ENCODE peak calls at places on chromosomes 16 and 17, in ten cellular contexts. One of them, this sample, is unnamed.

GRCh38 chr16:31108794-31109558 is 790 bp downstream of the BCKDK start:
- DNase-seq in lower leg skin: no peak
- DNase-seq in GM12865: no peak
- DNase-seq in NCI-H1417: no peak
- DNase-seq in neural crest cell: no peak
- DNase-seq in Right ventricle myocardium superior: peak; percentile 45
- DNase-seq in NCI-H1105 treated with DMSO at 0.1 percent for 48 hours: no peak
- DNase-seq in sigmoid colon: no peak
- DNase-seq in anterior cingulate cortex: no peak
- DNase-seq in stimulated activated CD4-positive, alpha-beta T cell treated with anti-CD3 and anti-CD28 coated beads, Interleukin-12 subunit alpha, Interleukin-12 subunit beta, amount 100 ng/mL, for 24 hours: no peak
- DNase-seq in this sample: no peak

GRCh38 chr16:52676951-52677350 is 130.0 kb upstream of the TOX3 start:
- DNase-seq in lower leg skin: no peak
- DNase-seq in GM12865: no peak
- DNase-seq in NCI-H1417: no peak
- DNase-seq in neural crest cell: no peak
- DNase-seq in Right ventricle myocardium superior: no peak
- DNase-seq in NCI-H1105 treated with DMSO at 0.1 percent for 48 hours: no peak
- DNase-seq in sigmoid colon: no peak
- DNase-seq in anterior cingulate cortex: no peak
- DNase-seq in stimulated activated CD4-positive, alpha-beta T cell treated with anti-CD3 and anti-CD28 coated beads, Interleukin-12 subunit alpha, Interleukin-12 subunit beta, amount 100 ng/mL, for 24 hours: no peak
- DNase-seq in this sample: no peak

GRCh38 chr17:27776882-27777624 is 23.3 kb downstream of the NOS2 start:
- DNase-seq in lower leg skin: no peak
- DNase-seq in GM12865: no peak
- DNase-seq in NCI-H1417: no peak
- DNase-seq in neural crest cell: no peak
- DNase-seq in Right ventricle myocardium superior: no peak
- DNase-seq in NCI-H1105 treated with DMSO at 0.1 percent for 48 hours: no peak
- DNase-seq in sigmoid colon: no peak
- DNase-seq in anterior cingulate cortex: no peak
- DNase-seq in stimulated activated CD4-positive, alpha-beta T cell treated with anti-CD3 and anti-CD28 coated beads, Interleukin-12 subunit alpha, Interleukin-12 subunit beta, amount 100 ng/mL, for 24 hours: no peak
- DNase-seq in this sample: no peak

GRCh38 chr17:49439673-49440571 is 25.2 kb upstream of the PHB1 start:
- DNase-seq in lower leg skin: no peak
- DNase-seq in GM12865: no peak
- DNase-seq in NCI-H1417: no peak
- DNase-seq in neural crest cell: no peak
- DNase-seq in Right ventricle myocardium superior: no peak
- DNase-seq in NCI-H1105 treated with DMSO at 0.1 percent for 48 hours: peak; percentile 31
- DNase-seq in sigmoid colon: no peak
- DNase-seq in anterior cingulate cortex: no peak
- DNase-seq in stimulated activated CD4-positive, alpha-beta T cell treated with anti-CD3 and anti-CD28 coated beads, Interleukin-12 subunit alpha, Interleukin-12 subunit beta, amount 100 ng/mL, for 24 hours: no peak
- DNase-seq in this sample: no peak

GRCh38 chr16:78437352-78437968 is 338.0 kb downstream of the WWOX start:
- DNase-seq in lower leg skin: no peak
- DNase-seq in GM12865: peak; percentile 17
- DNase-seq in NCI-H1417: no peak
- DNase-seq in neural crest cell: peak; percentile 45
- DNase-seq in Right ventricle myocardium superior: no peak
- DNase-seq in NCI-H1105 treated with DMSO at 0.1 percent for 48 hours: peak; percentile 24
- DNase-seq in sigmoid colon: no peak
- DNase-seq in anterior cingulate cortex: peak; percentile 24
- DNase-seq in stimulated activated CD4-positive, alpha-beta T cell treated with anti-CD3 and anti-CD28 coated beads, Interleukin-12 subunit alpha, Interleukin-12 subunit beta, amount 100 ng/mL, for 24 hours: peak; percentile 17
- DNase-seq in this sample: peak; percentile 52

GRCh38 chr16:86888240-86889044 is 310.1 kb downstream of the FOXL1 start:
- DNase-seq in lower leg skin: no peak
- DNase-seq in GM12865: no peak
- DNase-seq in NCI-H1417: no peak
- DNase-seq in neural crest cell: no peak
- DNase-seq in Right ventricle myocardium superior: no peak
- DNase-seq in NCI-H1105 treated with DMSO at 0.1 percent for 48 hours: no peak
- DNase-seq in sigmoid colon: no peak
- DNase-seq in anterior cingulate cortex: no peak
- DNase-seq in stimulated activated CD4-positive, alpha-beta T cell treated with anti-CD3 and anti-CD28 coated beads, Interleukin-12 subunit alpha, Interleukin-12 subunit beta, amount 100 ng/mL, for 24 hours: no peak
- DNase-seq in this sample: no peak

GRCh38 chr16:71626018-71626857 is at the start of gene MARVELD3:
- DNase-seq in lower leg skin: peak; percentile 58
- DNase-seq in GM12865: no peak
- DNase-seq in NCI-H1417: peak; percentile 70
- DNase-seq in neural crest cell: no peak
- DNase-seq in Right ventricle myocardium superior: peak; percentile 46
- DNase-seq in NCI-H1105 treated with DMSO at 0.1 percent for 48 hours: peak; percentile 70
- DNase-seq in sigmoid colon: no peak
- DNase-seq in anterior cingulate cortex: no peak
- DNase-seq in stimulated activated CD4-positive, alpha-beta T cell treated with anti-CD3 and anti-CD28 coated beads, Interleukin-12 subunit alpha, Interleukin-12 subunit beta, amount 100 ng/mL, for 24 hours: no peak
- DNase-seq in this sample: peak; percentile 56

GRCh38 chr17:77429735-77429984 is 288.9 kb downstream of the SEC14L1 start:
- DNase-seq in lower leg skin: no peak
- DNase-seq in GM12865: no peak
- DNase-seq in NCI-H1417: no peak
- DNase-seq in neural crest cell: no peak
- DNase-seq in Right ventricle myocardium superior: no peak
- DNase-seq in NCI-H1105 treated with DMSO at 0.1 percent for 48 hours: no peak
- DNase-seq in sigmoid colon: no peak
- DNase-seq in anterior cingulate cortex: no peak
- DNase-seq in stimulated activated CD4-positive, alpha-beta T cell treated with anti-CD3 and anti-CD28 coated beads, Interleukin-12 subunit alpha, Interleukin-12 subunit beta, amount 100 ng/mL, for 24 hours: no peak
- DNase-seq in this sample: no peak

GRCh38 chr17:72249441-72249840 is 128.6 kb downstream of the SOX9 start:
- DNase-seq in lower leg skin: no peak
- DNase-seq in GM12865: no peak
- DNase-seq in NCI-H1417: no peak
- DNase-seq in neural crest cell: no peak
- DNase-seq in Right ventricle myocardium superior: no peak
- DNase-seq in NCI-H1105 treated with DMSO at 0.1 percent for 48 hours: no peak
- DNase-seq in sigmoid colon: no peak
- DNase-seq in anterior cingulate cortex: no peak
- DNase-seq in stimulated activated CD4-positive, alpha-beta T cell treated with anti-CD3 and anti-CD28 coated beads, Interleukin-12 subunit alpha, Interleukin-12 subunit beta, amount 100 ng/mL, for 24 hours: no peak
- DNase-seq in this sample: no peak

GRCh38 chr16:4096509-4096908 is 19.7 kb downstream of the ADCY9 start:
- DNase-seq in lower leg skin: no peak
- DNase-seq in GM12865: no peak
- DNase-seq in NCI-H1417: no peak
- DNase-seq in neural crest cell: no peak
- DNase-seq in Right ventricle myocardium superior: no peak
- DNase-seq in NCI-H1105 treated with DMSO at 0.1 percent for 48 hours: no peak
- DNase-seq in sigmoid colon: no peak
- DNase-seq in anterior cingulate cortex: no peak
- DNase-seq in stimulated activated CD4-positive, alpha-beta T cell treated with anti-CD3 and anti-CD28 coated beads, Interleukin-12 subunit alpha, Interleukin-12 subunit beta, amount 100 ng/mL, for 24 hours: no peak
- DNase-seq in this sample: no peak

GRCh38 chr16:68406458-68407041 is 41.8 kb downstream of the SMPD3 start:
- DNase-seq in lower leg skin: no peak
- DNase-seq in GM12865: no peak
- DNase-seq in NCI-H1417: peak; percentile 75
- DNase-seq in neural crest cell: no peak
- DNase-seq in Right ventricle myocardium superior: no peak
- DNase-seq in NCI-H1105 treated with DMSO at 0.1 percent for 48 hours: peak; percentile 31
- DNase-seq in sigmoid colon: no peak
- DNase-seq in anterior cingulate cortex: peak; percentile 28
- DNase-seq in stimulated activated CD4-positive, alpha-beta T cell treated with anti-CD3 and anti-CD28 coated beads, Interleukin-12 subunit alpha, Interleukin-12 subunit beta, amount 100 ng/mL, for 24 hours: no peak
- DNase-seq in this sample: peak; percentile 91

GRCh38 chr16:75238132-75238852 is 13.1 kb downstream of the BCAR1 start:
- DNase-seq in lower leg skin: no peak
- DNase-seq in GM12865: no peak
- DNase-seq in NCI-H1417: no peak
- DNase-seq in neural crest cell: peak; percentile 51
- DNase-seq in Right ventricle myocardium superior: peak; percentile 86
- DNase-seq in NCI-H1105 treated with DMSO at 0.1 percent for 48 hours: no peak
- DNase-seq in sigmoid colon: peak; percentile 96
- DNase-seq in anterior cingulate cortex: peak; percentile 75
- DNase-seq in stimulated activated CD4-positive, alpha-beta T cell treated with anti-CD3 and anti-CD28 coated beads, Interleukin-12 subunit alpha, Interleukin-12 subunit beta, amount 100 ng/mL, for 24 hours: no peak
- DNase-seq in this sample: no peak

GRCh38 chr17:33260638-33261037 is 32.5 kb downstream of the ASIC2 start:
- DNase-seq in lower leg skin: no peak
- DNase-seq in GM12865: no peak
- DNase-seq in NCI-H1417: no peak
- DNase-seq in neural crest cell: no peak
- DNase-seq in Right ventricle myocardium superior: no peak
- DNase-seq in NCI-H1105 treated with DMSO at 0.1 percent for 48 hours: no peak
- DNase-seq in sigmoid colon: no peak
- DNase-seq in anterior cingulate cortex: no peak
- DNase-seq in stimulated activated CD4-positive, alpha-beta T cell treated with anti-CD3 and anti-CD28 coated beads, Interleukin-12 subunit alpha, Interleukin-12 subunit beta, amount 100 ng/mL, for 24 hours: no peak
- DNase-seq in this sample: no peak

GRCh38 chr17:39110435-39111136 is 40.9 kb downstream of the PLXDC1 start:
- DNase-seq in lower leg skin: no peak
- DNase-seq in GM12865: no peak
- DNase-seq in NCI-H1417: peak; percentile 66
- DNase-seq in neural crest cell: no peak
- DNase-seq in Right ventricle myocardium superior: no peak
- DNase-seq in NCI-H1105 treated with DMSO at 0.1 percent for 48 hours: peak; percentile 7
- DNase-seq in sigmoid colon: no peak
- DNase-seq in anterior cingulate cortex: no peak
- DNase-seq in stimulated activated CD4-positive, alpha-beta T cell treated with anti-CD3 and anti-CD28 coated beads, Interleukin-12 subunit alpha, Interleukin-12 subunit beta, amount 100 ng/mL, for 24 hours: no peak
- DNase-seq in this sample: no peak

GRCh38 chr17:76240461-76241204 is at the start of gene RNF157:
- DNase-seq in lower leg skin: no peak
- DNase-seq in GM12865: peak; percentile 72
- DNase-seq in NCI-H1417: peak; percentile 69
- DNase-seq in neural crest cell: peak; percentile 66
- DNase-seq in Right ventricle myocardium superior: peak; percentile 82
- DNase-seq in NCI-H1105 treated with DMSO at 0.1 percent for 48 hours: peak; percentile 12
- DNase-seq in sigmoid colon: peak; percentile 80
- DNase-seq in anterior cingulate cortex: peak; percentile 73
- DNase-seq in stimulated activated CD4-positive, alpha-beta T cell treated with anti-CD3 and anti-CD28 coated beads, Interleukin-12 subunit alpha, Interleukin-12 subunit beta, amount 100 ng/mL, for 24 hours: peak; percentile 36
- DNase-seq in this sample: peak; percentile 68

GRCh38 chr16:57525761-57526160 is 10.6 kb downstream of the CCDC102A start:
- DNase-seq in lower leg skin: no peak
- DNase-seq in GM12865: no peak
- DNase-seq in NCI-H1417: no peak
- DNase-seq in neural crest cell: no peak
- DNase-seq in Right ventricle myocardium superior: peak; percentile 27
- DNase-seq in NCI-H1105 treated with DMSO at 0.1 percent for 48 hours: no peak
- DNase-seq in sigmoid colon: no peak
- DNase-seq in anterior cingulate cortex: no peak
- DNase-seq in stimulated activated CD4-positive, alpha-beta T cell treated with anti-CD3 and anti-CD28 coated beads, Interleukin-12 subunit alpha, Interleukin-12 subunit beta, amount 100 ng/mL, for 24 hours: no peak
- DNase-seq in this sample: no peak

GRCh38 chr17:1384881-1385280 is 15.1 kb downstream of the YWHAE start:
- DNase-seq in lower leg skin: no peak
- DNase-seq in GM12865: no peak
- DNase-seq in NCI-H1417: no peak
- DNase-seq in neural crest cell: no peak
- DNase-seq in Right ventricle myocardium superior: no peak
- DNase-seq in NCI-H1105 treated with DMSO at 0.1 percent for 48 hours: no peak
- DNase-seq in sigmoid colon: no peak
- DNase-seq in anterior cingulate cortex: no peak
- DNase-seq in stimulated activated CD4-positive, alpha-beta T cell treated with anti-CD3 and anti-CD28 coated beads, Interleukin-12 subunit alpha, Interleukin-12 subunit beta, amount 100 ng/mL, for 24 hours: no peak
- DNase-seq in this sample: no peak

GRCh38 chr16:59392911-59393310 is 658.8 kb upstream of the GOT2 start:
- DNase-seq in lower leg skin: no peak
- DNase-seq in GM12865: no peak
- DNase-seq in NCI-H1417: no peak
- DNase-seq in neural crest cell: no peak
- DNase-seq in Right ventricle myocardium superior: no peak
- DNase-seq in NCI-H1105 treated with DMSO at 0.1 percent for 48 hours: no peak
- DNase-seq in sigmoid colon: no peak
- DNase-seq in anterior cingulate cortex: no peak
- DNase-seq in stimulated activated CD4-positive, alpha-beta T cell treated with anti-CD3 and anti-CD28 coated beads, Interleukin-12 subunit alpha, Interleukin-12 subunit beta, amount 100 ng/mL, for 24 hours: no peak
- DNase-seq in this sample: no peak

GRCh38 chr17:76498886-76499667 is 2.1 kb downstream of the RHBDF2 start:
- DNase-seq in lower leg skin: no peak
- DNase-seq in GM12865: peak; percentile 89
- DNase-seq in NCI-H1417: no peak
- DNase-seq in neural crest cell: no peak
- DNase-seq in Right ventricle myocardium superior: no peak
- DNase-seq in NCI-H1105 treated with DMSO at 0.1 percent for 48 hours: no peak
- DNase-seq in sigmoid colon: no peak
- DNase-seq in anterior cingulate cortex: no peak
- DNase-seq in stimulated activated CD4-positive, alpha-beta T cell treated with anti-CD3 and anti-CD28 coated beads, Interleukin-12 subunit alpha, Interleukin-12 subunit beta, amount 100 ng/mL, for 24 hours: no peak
- DNase-seq in this sample: no peak

GRCh38 chr16:27890866-27891265 is 172.6 kb downstream of the GSG1L start:
- DNase-seq in lower leg skin: no peak
- DNase-seq in GM12865: no peak
- DNase-seq in NCI-H1417: no peak
- DNase-seq in neural crest cell: no peak
- DNase-seq in Right ventricle myocardium superior: no peak
- DNase-seq in NCI-H1105 treated with DMSO at 0.1 percent for 48 hours: no peak
- DNase-seq in sigmoid colon: no peak
- DNase-seq in anterior cingulate cortex: no peak
- DNase-seq in stimulated activated CD4-positive, alpha-beta T cell treated with anti-CD3 and anti-CD28 coated beads, Interleukin-12 subunit alpha, Interleukin-12 subunit beta, amount 100 ng/mL, for 24 hours: no peak
- DNase-seq in this sample: no peak

GRCh38 chr17:12765544-12765943 is 23.8 kb upstream of the ARHGAP44 start:
- DNase-seq in lower leg skin: no peak
- DNase-seq in GM12865: no peak
- DNase-seq in NCI-H1417: no peak
- DNase-seq in neural crest cell: no peak
- DNase-seq in Right ventricle myocardium superior: no peak
- DNase-seq in NCI-H1105 treated with DMSO at 0.1 percent for 48 hours: no peak
- DNase-seq in sigmoid colon: no peak
- DNase-seq in anterior cingulate cortex: peak; percentile 18
- DNase-seq in stimulated activated CD4-positive, alpha-beta T cell treated with anti-CD3 and anti-CD28 coated beads, Interleukin-12 subunit alpha, Interleukin-12 subunit beta, amount 100 ng/mL, for 24 hours: no peak
- DNase-seq in this sample: no peak

GRCh38 chr16:287981-288920 is 5.3 kb downstream of the PDIA2 start:
- DNase-seq in lower leg skin: no peak
- DNase-seq in GM12865: no peak
- DNase-seq in NCI-H1417: no peak
- DNase-seq in neural crest cell: no peak
- DNase-seq in Right ventricle myocardium superior: no peak
- DNase-seq in NCI-H1105 treated with DMSO at 0.1 percent for 48 hours: no peak
- DNase-seq in sigmoid colon: no peak
- DNase-seq in anterior cingulate cortex: no peak
- DNase-seq in stimulated activated CD4-positive, alpha-beta T cell treated with anti-CD3 and anti-CD28 coated beads, Interleukin-12 subunit alpha, Interleukin-12 subunit beta, amount 100 ng/mL, for 24 hours: no peak
- DNase-seq in this sample: no peak

GRCh38 chr16:84926462-84926861 is 84.9 kb downstream of the ZDHHC7 start:
- DNase-seq in lower leg skin: no peak
- DNase-seq in GM12865: no peak
- DNase-seq in NCI-H1417: no peak
- DNase-seq in neural crest cell: no peak
- DNase-seq in Right ventricle myocardium superior: no peak
- DNase-seq in NCI-H1105 treated with DMSO at 0.1 percent for 48 hours: no peak
- DNase-seq in sigmoid colon: no peak
- DNase-seq in anterior cingulate cortex: no peak
- DNase-seq in stimulated activated CD4-positive, alpha-beta T cell treated with anti-CD3 and anti-CD28 coated beads, Interleukin-12 subunit alpha, Interleukin-12 subunit beta, amount 100 ng/mL, for 24 hours: no peak
- DNase-seq in this sample: no peak

GRCh38 chr17:75845058-75845711 is 981 bp upstream of the UNC13D start:
- DNase-seq in lower leg skin: peak; percentile 83
- DNase-seq in GM12865: peak; percentile 96
- DNase-seq in NCI-H1417: no peak
- DNase-seq in neural crest cell: peak; percentile 66
- DNase-seq in Right ventricle myocardium superior: peak; percentile 89
- DNase-seq in NCI-H1105 treated with DMSO at 0.1 percent for 48 hours: peak; percentile 2
- DNase-seq in sigmoid colon: peak; percentile 90
- DNase-seq in anterior cingulate cortex: peak; percentile 62
- DNase-seq in stimulated activated CD4-positive, alpha-beta T cell treated with anti-CD3 and anti-CD28 coated beads, Interleukin-12 subunit alpha, Interleukin-12 subunit beta, amount 100 ng/mL, for 24 hours: peak; percentile 69
- DNase-seq in this sample: peak; percentile 86

GRCh38 chr16:17831330-17831729 is 360.6 kb upstream of the XYLT1 start:
- DNase-seq in lower leg skin: no peak
- DNase-seq in GM12865: no peak
- DNase-seq in NCI-H1417: no peak
- DNase-seq in neural crest cell: no peak
- DNase-seq in Right ventricle myocardium superior: no peak
- DNase-seq in NCI-H1105 treated with DMSO at 0.1 percent for 48 hours: no peak
- DNase-seq in sigmoid colon: no peak
- DNase-seq in anterior cingulate cortex: no peak
- DNase-seq in stimulated activated CD4-positive, alpha-beta T cell treated with anti-CD3 and anti-CD28 coated beads, Interleukin-12 subunit alpha, Interleukin-12 subunit beta, amount 100 ng/mL, for 24 hours: no peak
- DNase-seq in this sample: no peak

GRCh38 chr16:19130385-19130784 is 16.6 kb downstream of the ITPRIPL2 start:
- DNase-seq in lower leg skin: no peak
- DNase-seq in GM12865: no peak
- DNase-seq in NCI-H1417: no peak
- DNase-seq in neural crest cell: no peak
- DNase-seq in Right ventricle myocardium superior: no peak
- DNase-seq in NCI-H1105 treated with DMSO at 0.1 percent for 48 hours: no peak
- DNase-seq in sigmoid colon: no peak
- DNase-seq in anterior cingulate cortex: no peak
- DNase-seq in stimulated activated CD4-positive, alpha-beta T cell treated with anti-CD3 and anti-CD28 coated beads, Interleukin-12 subunit alpha, Interleukin-12 subunit beta, amount 100 ng/mL, for 24 hours: no peak
- DNase-seq in this sample: no peak

GRCh38 chr17:73969956-73970355 is 233.5 kb upstream of the RPL38 start:
- DNase-seq in lower leg skin: peak; percentile 51
- DNase-seq in GM12865: no peak
- DNase-seq in NCI-H1417: no peak
- DNase-seq in neural crest cell: no peak
- DNase-seq in Right ventricle myocardium superior: peak; percentile 65
- DNase-seq in NCI-H1105 treated with DMSO at 0.1 percent for 48 hours: no peak
- DNase-seq in sigmoid colon: peak; percentile 73
- DNase-seq in anterior cingulate cortex: no peak
- DNase-seq in stimulated activated CD4-positive, alpha-beta T cell treated with anti-CD3 and anti-CD28 coated beads, Interleukin-12 subunit alpha, Interleukin-12 subunit beta, amount 100 ng/mL, for 24 hours: no peak
- DNase-seq in this sample: no peak

GRCh38 chr16:87806608-87807546 is 41.1 kb upstream of the KLHDC4 start:
- DNase-seq in lower leg skin: peak; percentile 79
- DNase-seq in GM12865: peak; percentile 61
- DNase-seq in NCI-H1417: peak; percentile 94
- DNase-seq in neural crest cell: no peak
- DNase-seq in Right ventricle myocardium superior: peak; percentile 70
- DNase-seq in NCI-H1105 treated with DMSO at 0.1 percent for 48 hours: peak; percentile 87
- DNase-seq in sigmoid colon: peak; percentile 75
- DNase-seq in anterior cingulate cortex: peak; percentile 52
- DNase-seq in stimulated activated CD4-positive, alpha-beta T cell treated with anti-CD3 and anti-CD28 coated beads, Interleukin-12 subunit alpha, Interleukin-12 subunit beta, amount 100 ng/mL, for 24 hours: peak; percentile 37
- DNase-seq in this sample: no peak

This sample was measured in HAP-1.